ENCODE peak calls at places on chromosomes 13 and 19, in six cellular contexts. J is HFFc6, H is spleen, N is Peyer's patch, Q is brain microvascular endothelial cell, T is coronary artery. A is an unnamed sample.

GRCh38 chr13:23902975-23903905 is 5.9 kb upstream of the C1QTNF9B start:
- DNase-seq in J (no peak), H (no peak), N (no peak), Q (no peak), T (no peak), A (peak)

GRCh38 chr13:68176486-68176885 is 946.4 kb upstream of the PCDH9 start:
- DNase-seq in J (no peak), H (no peak), N (no peak), Q (peak), T (no peak), A (no peak)

GRCh38 chr13:66563076-66563475 is 667.1 kb downstream of the PCDH9 start:
- DNase-seq in J (no peak), H (no peak), N (no peak), Q (no peak), T (no peak), A (no peak)

GRCh38 chr19:20179946-20180345 is 12.9 kb downstream of the ZNF486 start:
- DNase-seq in J (no peak), H (no peak), N (no peak), Q (no peak), T (no peak), A (no peak)

GRCh38 chr13:97278395-97279078 is 56.4 kb downstream of the MBNL2 start:
- DNase-seq in J (no peak), H (no peak), N (no peak), Q (no peak), T (no peak), A (no peak)

GRCh38 chr13:110158201-110158600 is 148.8 kb downstream of the COL4A1 start:
- DNase-seq in J (no peak), H (no peak), N (no peak), Q (no peak), T (no peak), A (peak)

GRCh38 chr13:80336335-80336734 is 4.6 kb downstream of the SPRY2 start:
- DNase-seq in J (peak), H (no peak), N (no peak), Q (no peak), T (no peak), A (no peak)

GRCh38 chr13:37058801-37059135 is 720 bp downstream of the SUPT20H start:
- DNase-seq in J (no peak), H (no peak), N (no peak), Q (peak), T (no peak), A (no peak)

GRCh38 chr13:49641810-49642291 is 13.5 kb downstream of the ARL11 start:
- DNase-seq in J (peak), H (peak), N (peak), Q (peak), T (no peak), A (no peak)

GRCh38 chr13:106284358-106284757 is 251.1 kb downstream of the EFNB2 start:
- DNase-seq in J (peak), H (no peak), N (no peak), Q (no peak), T (no peak), A (no peak)

GRCh38 chr19:37654118-37654517 is 1.1 kb downstream of the ZFP30 start:
- DNase-seq in J (no peak), H (no peak), N (no peak), Q (no peak), T (no peak), A (no peak)

GRCh38 chr13:112947796-112948195 is 21.2 kb upstream of the MCF2L start:
- DNase-seq in J (no peak), H (no peak), N (no peak), Q (no peak), T (no peak), A (no peak)

GRCh38 chr13:20024706-20025105 is 66.2 kb downstream of the ZMYM2 start:
- DNase-seq in J (no peak), H (no peak), N (no peak), Q (no peak), T (no peak), A (no peak)

GRCh38 chr13:111319998-111320911 is at the start of gene TEX29:
- DNase-seq in J (no peak), H (peak), N (peak), Q (no peak), T (no peak), A (peak)

GRCh38 chr13:52846567-52847321 is 1.7 kb downstream of the PCDH8 start:
- DNase-seq in J (no peak), H (peak), N (peak), Q (no peak), T (no peak), A (peak)

GRCh38 chr19:38661996-38662395 is 14.5 kb downstream of the ACTN4 start:
- DNase-seq in J (no peak), H (no peak), N (no peak), Q (no peak), T (no peak), A (no peak)

GRCh38 chr13:32134241-32134801 is 102.7 kb downstream of the FRY start:
- DNase-seq in J (peak), H (no peak), N (no peak), Q (no peak), T (no peak), A (no peak)

GRCh38 chr13:31765441-31765840 is 26.1 kb downstream of the RXFP2 start:
- DNase-seq in J (peak), H (no peak), N (no peak), Q (peak), T (no peak), A (no peak)

GRCh38 chr13:96091164-96091931 is 1.4 kb downstream of the HS6ST3 start:
- DNase-seq in J (no peak), H (no peak), N (no peak), Q (no peak), T (no peak), A (no peak)

GRCh38 chr19:31529121-31529520 is 179.9 kb upstream of the TSHZ3 start:
- DNase-seq in J (no peak), H (no peak), N (no peak), Q (no peak), T (no peak), A (no peak)

GRCh38 chr19:17807731-17808316 is 12.9 kb downstream of the B3GNT3 start:
- DNase-seq in J (no peak), H (peak), N (no peak), Q (no peak), T (no peak), A (no peak)

GRCh38 chr13:77529501-77529840 is 6.0 kb upstream of the SCEL start:
- DNase-seq in J (no peak), H (no peak), N (no peak), Q (no peak), T (no peak), A (no peak)

GRCh38 chr13:98564204-98564603 is 12.7 kb downstream of the STK24 start:
- DNase-seq in J (no peak), H (no peak), N (no peak), Q (no peak), T (no peak), A (no peak)

GRCh38 chr13:110287031-110287828 is 19.7 kb downstream of the COL4A1 start:
- DNase-seq in J (no peak), H (no peak), N (peak), Q (peak), T (peak), A (no peak)

GRCh38 chr13:32530841-32531253 is 7.7 kb downstream of the N4BP2L2 start:
- DNase-seq in J (peak), H (no peak), N (no peak), Q (peak), T (no peak), A (peak)

GRCh38 chr13:64688893-64689677 is 2541.1 kb downstream of the PCDH9 start:
- DNase-seq in J (peak), H (no peak), N (no peak), Q (peak), T (no peak), A (no peak)

GRCh38 chr13:113033498-113033897 is 64.5 kb downstream of the MCF2L start:
- DNase-seq in J (no peak), H (no peak), N (no peak), Q (no peak), T (no peak), A (no peak)

GRCh38 chr13:50125306-50125555 is 110.0 kb downstream of the KCNRG start:
- DNase-seq in J (no peak), H (no peak), N (no peak), Q (no peak), T (no peak), A (no peak)

GRCh38 chr13:114130708-114131580 is 1.5 kb downstream of the RASA3 start:
- DNase-seq in J (peak), H (peak), N (peak), Q (peak), T (no peak), A (no peak)

GRCh38 chr13:45393941-45394570 is 24.1 kb downstream of the SLC25A30 start:
- DNase-seq in J (peak), H (no peak), N (peak), Q (no peak), T (peak), A (peak)

GRCh38 chr19:35162471-35163326 is 8.2 kb downstream of the FXYD5 start:
- DNase-seq in J (peak), H (no peak), N (peak), Q (no peak), T (no peak), A (no peak)

GRCh38 chr13:99345345-99345744 is 38.1 kb upstream of the GPR183 start:
- DNase-seq in J (no peak), H (no peak), N (no peak), Q (no peak), T (no peak), A (no peak)

GRCh38 chr13:113903361-113903760 is 39.5 kb upstream of the GAS6 start:
- DNase-seq in J (peak), H (no peak), N (no peak), Q (peak), T (peak), A (no peak)

GRCh38 chr13:39554371-39554770 is 48.6 kb downstream of the LHFPL6 start:
- DNase-seq in J (no peak), H (no peak), N (no peak), Q (no peak), T (no peak), A (no peak)

GRCh38 chr13:52112606-52113005 is 16.3 kb downstream of the NEK5 start:
- DNase-seq in J (no peak), H (no peak), N (no peak), Q (no peak), T (no peak), A (no peak)

GRCh38 chr19:39951686-39952085 is 17.3 kb upstream of the FCGBP start:
- DNase-seq in J (peak), H (no peak), N (no peak), Q (peak), T (no peak), A (no peak)

DNA sequence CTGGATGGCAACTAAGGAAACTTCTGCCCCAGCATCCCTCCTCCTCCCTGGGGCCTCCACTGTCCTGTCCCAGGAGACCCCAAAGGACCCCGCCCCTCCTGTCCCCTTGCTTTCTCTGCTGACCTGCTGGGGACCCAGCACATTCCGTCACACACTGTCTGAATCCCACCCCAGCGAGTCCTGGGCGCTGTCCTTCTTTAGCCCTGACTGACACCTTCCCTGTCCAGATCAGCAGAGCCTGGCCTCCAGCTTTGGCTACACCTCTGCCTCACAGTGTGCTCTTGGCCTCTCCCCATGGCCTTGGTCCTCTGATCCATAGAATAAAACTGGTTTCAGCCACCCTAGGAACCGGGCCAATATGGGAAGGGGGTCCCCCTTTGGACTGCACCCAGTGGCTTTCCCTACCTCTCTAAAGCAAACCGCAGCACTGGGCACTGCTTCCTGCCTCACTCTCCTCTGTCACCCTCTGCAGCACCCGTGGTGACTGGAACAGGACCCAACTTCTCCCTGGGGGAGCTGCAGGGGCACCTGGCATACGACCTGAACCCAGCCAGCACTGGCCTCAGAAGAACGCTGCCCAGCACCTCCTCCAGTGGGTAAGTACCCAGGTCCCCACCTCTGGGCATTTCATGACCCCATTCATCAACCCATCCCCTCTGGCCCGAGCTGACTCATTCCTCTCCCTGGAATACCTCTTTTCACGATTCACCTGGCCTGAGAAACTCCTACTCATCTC is 46.4 kb downstream of the SMIM24 start:
- DNase-seq in J (no peak), H (no peak), N (no peak), Q (no peak), T (no peak), A (no peak)
- TF ChIP-seq CTCF in J (no peak), H (no peak), N (no peak), Q (no peak), T (no peak), A (no peak)

DNA sequence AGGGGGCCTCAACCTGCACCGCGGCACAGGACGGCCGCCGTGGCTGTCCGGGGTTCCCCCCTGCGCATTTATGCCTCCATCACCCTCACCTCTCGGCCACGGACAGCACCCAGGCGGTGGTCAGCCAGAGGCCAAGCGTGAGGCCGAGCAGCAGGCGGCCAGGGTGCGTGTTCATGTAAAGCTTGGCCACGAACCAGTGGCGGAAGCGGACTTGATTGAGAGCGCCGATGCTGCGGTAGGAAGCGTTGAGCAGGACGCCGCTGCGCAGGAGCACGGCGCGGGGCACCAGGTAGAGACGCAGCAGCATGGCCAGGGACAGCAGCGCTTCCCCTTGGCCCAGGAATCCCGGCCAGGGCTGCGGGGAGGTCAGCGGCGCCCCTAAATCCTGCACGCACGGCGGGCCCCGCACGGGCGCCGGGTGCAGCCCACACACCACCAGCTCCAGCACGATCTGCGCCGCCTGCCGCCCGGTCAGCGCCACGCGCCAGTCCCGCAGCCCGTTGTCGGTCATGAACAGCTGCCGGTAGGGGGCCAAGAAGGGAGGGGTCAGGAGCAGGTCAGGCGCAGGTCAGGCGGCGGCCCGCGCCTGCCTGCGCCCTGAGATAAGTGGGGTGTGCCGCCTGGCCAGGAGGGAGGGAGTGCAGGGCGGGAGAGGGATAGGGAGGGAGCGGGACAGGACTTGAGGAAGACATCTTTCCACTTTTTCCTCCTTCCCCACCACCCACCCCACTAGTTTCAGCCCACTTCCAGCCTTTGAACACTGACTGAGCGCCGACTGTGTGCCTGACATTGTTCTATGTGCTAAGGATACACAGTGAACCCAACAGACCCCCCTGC is 6.5 kb downstream of the KCNN4 start:
- DNase-seq in J (peak), H (peak), N (no peak), Q (peak), T (no peak), A (no peak)
- TF ChIP-seq CTCF in J (peak), H (peak), N (no peak), Q (peak), T (no peak), A (no peak)

GRCh38 chr19:50632151-50632835 is 7.4 kb downstream of the SYT3 start:
- DNase-seq in J (no peak), H (peak), N (no peak), Q (no peak), T (no peak), A (no peak)
- TF ChIP-seq CTCF in J (no peak), H (no peak), N (no peak), Q (no peak), T (no peak), A (no peak)

GRCh38 chr19:15587663-15588062 is 27.4 kb upstream of the CYP4F8 start:
- DNase-seq in J (no peak), H (peak), N (no peak), Q (no peak), T (peak), A (no peak)
- TF ChIP-seq CTCF in J (no peak), H (no peak), N (no peak), Q (no peak), T (no peak), A (no peak)

DNA sequence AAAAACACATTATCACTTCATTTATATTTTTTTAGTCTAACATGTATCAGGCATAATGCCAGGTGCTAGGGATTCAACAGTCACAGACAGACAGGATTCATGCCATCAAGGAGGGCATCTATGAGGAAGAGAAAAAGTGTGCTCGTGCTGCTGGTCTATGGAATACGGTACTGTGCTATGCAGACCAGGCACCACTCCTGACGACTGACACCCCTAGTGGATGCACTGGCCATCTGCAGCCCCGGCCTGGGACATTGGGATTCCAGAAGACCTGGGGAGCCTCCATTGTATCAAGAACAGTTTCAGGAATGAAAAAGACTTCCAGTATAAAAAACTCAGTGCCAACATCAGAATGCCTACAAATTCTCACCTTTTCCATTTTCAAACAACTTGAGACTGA is 94.0 kb downstream of the KLF12 start:
- DNase-seq in J (no peak), H (peak), N (peak), Q (peak), T (no peak), A (peak)
- TF ChIP-seq CTCF in J (peak), H (peak), N (no peak), Q (peak), T (no peak), A (peak)